ENCODE peak calls at places on chromosomes 3 and 15, in six cellular contexts. P is NCI-H226, X is mammary epithelial cell, W is HS-5, L is endothelial cell, U is NB4. B is an unnamed sample.

GRCh38 chr3:105613120-105613519 is 246.4 kb downstream of the ALCAM start:
- DNase-seq in X (no peak), L (no peak), U (no peak), P (peak), W (no peak), B (no peak)

GRCh38 chr3:9316881-9317341 is 45.9 kb upstream of the THUMPD3 start:
- DNase-seq in P (no peak), U (no peak), X (peak), L (peak), W (no peak), B (peak)

GRCh38 chr3:63069780-63070540 is 194.7 kb upstream of the CADPS start:
- DNase-seq in L (no peak), W (no peak), U (no peak), X (no peak), P (no peak), B (peak)

GRCh38 chr15:49686626-49687025 is 65.8 kb downstream of the DTWD1 start:
- DNase-seq in W (no peak), U (no peak), P (peak), L (no peak), X (peak), B (peak)

GRCh38 chr3:14345496-14346150 is 56.8 kb upstream of the SLC6A6 start:
- DNase-seq in U (no peak), L (no peak), W (no peak), X (peak), P (no peak), B (no peak)

GRCh38 chr3:105145516-105145915 is 221.2 kb upstream of the ALCAM start:
- DNase-seq in X (no peak), U (no peak), W (no peak), P (no peak), L (no peak), B (no peak)

GRCh38 chr15:73991260-73991659 is 835 bp downstream of the STOML1 start:
- DNase-seq in W (no peak), L (no peak), P (peak), X (no peak), U (no peak), B (peak)

GRCh38 chr3:94069242-94069813 is 6.5 kb downstream of the NSUN3 start:
- DNase-seq in W (no peak), L (no peak), P (no peak), U (peak), X (no peak), B (peak)

GRCh38 chr3:148847351-148847750 is 17.7 kb upstream of the CPA3 start:
- DNase-seq in L (no peak), U (no peak), W (no peak), X (no peak), P (no peak), B (no peak)

GRCh38 chr3:17431004-17431403 is 311.4 kb downstream of the TBC1D5 start:
- DNase-seq in U (peak), P (no peak), L (no peak), X (peak), W (peak), B (peak)

GRCh38 chr15:78565951-78566774 is 843 bp downstream of the CHRNA5 start:
- DNase-seq in L (no peak), P (peak), W (peak), X (peak), U (peak), B (peak)

GRCh38 chr15:35101335-35101734 is 16.2 kb upstream of the NANOGP8 start:
- DNase-seq in X (no peak), L (no peak), W (no peak), U (no peak), P (no peak), B (no peak)

GRCh38 chr15:37204698-37205097 is 104.3 kb upstream of the MEIS2 start:
- DNase-seq in X (no peak), L (no peak), P (no peak), U (peak), W (no peak), B (no peak)

GRCh38 chr3:41260063-41260450 is 60.8 kb downstream of the CTNNB1 start:
- DNase-seq in U (no peak), L (no peak), P (no peak), W (no peak), X (no peak), B (no peak)

GRCh38 chr3:54859204-54859603 is 68.7 kb downstream of the LRTM1 start:
- DNase-seq in W (peak), X (peak), L (no peak), U (no peak), P (peak), B (peak)

GRCh38 chr3:17313746-17314145 is 428.7 kb downstream of the TBC1D5 start:
- DNase-seq in W (no peak), P (no peak), L (no peak), X (no peak), U (no peak), B (no peak)

GRCh38 chr15:75107509-75107904 is 84.1 kb downstream of the PPCDC start:
- DNase-seq in W (no peak), X (no peak), U (peak), L (no peak), P (no peak), B (no peak)

GRCh38 chr3:35639251-35640185 is at the start of gene ARPP21:
- DNase-seq in U (peak), L (peak), W (no peak), P (no peak), X (no peak), B (peak)

GRCh38 chr3:93867425-93867824 is 106.3 kb downstream of the PROS1 start:
- DNase-seq in X (no peak), P (no peak), U (peak), W (no peak), L (no peak), B (no peak)

GRCh38 chr15:41256577-41257038 is 25.5 kb downstream of the CHP1 start:
- DNase-seq in U (peak), W (no peak), X (peak), P (peak), L (no peak), B (peak)

GRCh38 chr3:64174328-64174727 is 50.9 kb downstream of the PRICKLE2 start:
- DNase-seq in L (no peak), W (no peak), P (no peak), X (peak), U (no peak), B (peak)

GRCh38 chr15:82045179-82045891 is 483 bp downstream of the MEX3B start:
- DNase-seq in P (peak), L (peak), U (peak), W (no peak), X (peak), B (peak)

GRCh38 chr15:75669191-75669878 is 21.6 kb downstream of the SNX33 start:
- DNase-seq in X (peak), W (no peak), P (peak), L (no peak), U (no peak), B (peak)

GRCh38 chr3:122941233-122942206 is 86.0 kb downstream of the SEMA5B start:
- DNase-seq in X (no peak), L (no peak), U (no peak), W (no peak), P (no peak), B (no peak)